ENCODE peak calls at places on chromosome 22, in eight cellular contexts. D is body of pancreas, C is spleen, Z is sigmoid colon, H is prostate gland, S is transverse colon, P is esophagus squamous epithelium, R is IMR-90. Y is an unnamed sample.

GRCh38 chr22:27032121-27032761 is 374.9 kb downstream of the MIAT start:
- DNase-seq in D (peak; percentile 8), H (peak; percentile 16), P (no peak), C (no peak), R (no peak), Z (peak; percentile 71), S (no peak), Y (no peak)

GRCh38 chr22:41725510-41726110 is 26.3 kb downstream of the MEI1 start:
- DNase-seq in C (no peak), Z (no peak), S (no peak), H (no peak), R (peak; percentile 12), P (no peak), D (no peak), Y (no peak)

GRCh38 chr22:48147831-48148230 is 1385.4 kb downstream of the TBC1D22A start:
- DNase-seq in R (no peak), S (no peak), H (no peak), Z (no peak), P (no peak), D (no peak), C (no peak), Y (no peak)

GRCh38 chr22:26199665-26200064 is 30.4 kb downstream of the SEZ6L start:
- DNase-seq in R (no peak), C (no peak), P (no peak), S (no peak), D (no peak), H (no peak), Z (no peak), Y (no peak)

GRCh38 chr22:19705181-19705934 is 8.9 kb upstream of the SEPTIN5 start:
- DNase-seq in D (no peak), R (no peak), P (no peak), S (no peak), C (peak; percentile 41), H (no peak), Z (peak; percentile 45), Y (no peak)

GRCh38 chr22:25085930-25086901 is 113.4 kb upstream of the CRYBB3 start:
- DNase-seq in R (no peak), S (no peak), H (no peak), P (no peak), C (no peak), Z (no peak), D (peak; percentile 20), Y (peak; percentile 43)

GRCh38 chr22:47618180-47618579 is 855.7 kb downstream of the TBC1D22A start:
- DNase-seq in H (no peak), R (no peak), C (peak; percentile 63), D (no peak), S (no peak), Z (peak; percentile 52), P (no peak), Y (no peak)

GRCh38 chr22:36863979-36864378 is 3.2 kb downstream of the NCF4 start:
- DNase-seq in R (no peak), C (no peak), S (no peak), D (no peak), H (no peak), Z (no peak), P (no peak), Y (no peak)

GRCh38 chr22:24430431-24431308 is 3.3 kb downstream of the ADORA2A start:
- DNase-seq in D (no peak), H (no peak), R (no peak), P (no peak), S (no peak), Z (peak; percentile 64), C (peak; percentile 79), Y (no peak)

GRCh38 chr22:36302439-36303114 is 49.6 kb downstream of the APOL1 start:
- DNase-seq in H (no peak), P (no peak), R (peak; percentile 55), D (no peak), Z (no peak), S (no peak), C (no peak), Y (no peak)

GRCh38 chr22:31085493-31085824 is 4.3 kb downstream of the SMTN start:
- DNase-seq in D (peak; percentile 63), H (no peak), R (no peak), S (peak; percentile 45), C (no peak), P (no peak), Z (peak; percentile 84), Y (no peak)

GRCh38 chr22:27207907-27208306 is 550.5 kb downstream of the MIAT start:
- DNase-seq in R (peak; percentile 39), D (no peak), Z (no peak), S (no peak), P (no peak), H (no peak), C (no peak), Y (no peak)

GRCh38 chr22:38955250-38955775 is 2.1 kb upstream of the APOBEC3A start:
- DNase-seq in R (no peak), H (no peak), D (no peak), S (no peak), C (peak; percentile 66), P (no peak), Z (no peak), Y (no peak)

GRCh38 chr22:38953577-38954413 is 3.6 kb upstream of the APOBEC3A start:
- DNase-seq in Z (peak; percentile 54), D (peak; percentile 37), C (peak; percentile 80), P (no peak), S (peak; percentile 75), R (no peak), H (no peak), Y (no peak)

GRCh38 chr22:38953091-38953490 is 4.3 kb upstream of the APOBEC3A start:
- DNase-seq in R (no peak), C (no peak), P (no peak), S (no peak), H (no peak), Z (peak; percentile 50), D (no peak), Y (no peak)

GRCh38 chr22:38955926-38956325 is 1.5 kb upstream of the APOBEC3A start:
- DNase-seq in Z (peak; percentile 25), H (no peak), S (no peak), P (no peak), R (no peak), C (peak; percentile 74), D (no peak), Y (no peak)

GRCh38 chr22:38954414-38955043 is 2.9 kb upstream of the APOBEC3A start:
- DNase-seq in S (no peak), R (no peak), D (no peak), C (peak; percentile 76), Z (no peak), P (no peak), H (no peak), Y (no peak)
- H3K27ac ChIP-seq in S (no peak overlapping the region), R (no peak overlapping the region), D (no peak overlapping the region), C (no peak overlapping the region), Z (no peak overlapping the region), P (peak overlapping the region; percentile 49), H (no peak overlapping the region), Y (no peak overlapping the region)

GRCh38 chr22:49295851-49296560 is 531.7 kb downstream of the BRD1 start:
- DNase-seq in Z (no peak), C (peak; percentile 50), H (no peak), P (no peak), R (no peak), D (no peak), S (no peak), Y (no peak)

GRCh38 chr22:49295465-49295743 is 532.3 kb downstream of the BRD1 start:
- DNase-seq in C (peak; percentile 35), S (no peak), D (no peak), P (no peak), H (no peak), R (no peak), Z (no peak), Y (no peak)

GRCh38 chr22:49297286-49297870 is 530.3 kb downstream of the BRD1 start:
- DNase-seq in S (no peak), P (no peak), D (no peak), C (peak; percentile 46), H (peak; percentile 1), R (no peak), Z (no peak), Y (no peak)

GRCh38 chr22:49297871-49298721 is 529.6 kb downstream of the BRD1 start:
- DNase-seq in S (no peak), P (no peak), Z (no peak), R (no peak), C (peak; percentile 69), H (no peak), D (no peak), Y (no peak)

DNA sequence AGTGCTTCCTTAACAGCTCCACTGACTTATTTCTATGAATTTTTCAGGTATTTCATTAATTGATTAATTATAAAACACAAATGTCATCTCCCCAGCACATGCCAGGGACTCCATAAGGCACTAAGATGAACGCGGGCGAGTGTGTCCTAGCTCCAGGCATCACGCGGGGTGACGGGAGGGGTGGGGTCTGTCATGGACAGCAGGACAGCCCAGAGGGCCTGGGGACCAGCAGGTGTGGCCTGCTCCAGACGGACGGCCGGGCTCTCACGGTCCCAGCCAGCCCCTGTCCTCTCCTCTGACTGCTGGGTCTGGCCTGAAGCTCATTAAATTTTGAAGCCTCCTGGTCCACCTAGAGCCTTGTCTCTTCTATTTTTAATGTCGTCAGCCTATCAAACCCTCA is 531.1 kb downstream of the BRD1 start:
- DNase-seq in P (no peak), R (no peak), S (no peak), Z (no peak), C (peak; percentile 56), D (no peak), H (peak; percentile 1), Y (no peak)
- TF ChIP-seq POLR2A in P (no peak), R (no peak), S (no peak), Z (no peak), C (no peak), D (no peak), H (no peak), Y (no peak)

GRCh38 chr22:32322986-32323385 is 34.7 kb upstream of the RFPL3 start:
- DNase-seq in H (no peak), S (no peak), P (no peak), Z (no peak), D (no peak), C (peak; percentile 22), R (no peak), Y (no peak)
- H3K27ac ChIP-seq in H (no peak overlapping the region), S (no peak overlapping the region), P (no peak overlapping the region), Z (no peak overlapping the region), D (no peak overlapping the region), C (no peak overlapping the region), R (no peak overlapping the region), Y (no peak overlapping the region)

GRCh38 chr22:46147471-46148267 is 2.7 kb upstream of the PPARA start:
- DNase-seq in Z (peak; percentile 71), R (no peak), H (no peak), C (no peak), S (no peak), D (no peak), P (no peak), Y (no peak)
- TF ChIP-seq POLR2A in Z (no peak), R (no peak), H (no peak), C (no peak), S (no peak), D (no peak), P (no peak), Y (no peak)